ENCODE peak calls at places on chromosomes 6 and 20, in ten cellular contexts. One of them, this sample, is unnamed.
A peak's percentile ranks its signal among the peaks of the same experiment; 100 is the strongest.

GRCh38 chr6:15501806-15502450 is 160.9 kb downstream of the DTNBP1 start:
- DNase-seq in NCI-H2029: no peak
- DNase-seq in right cardiac atrium: peak; percentile 90
- DNase-seq in GM04504: no peak
- DNase-seq in KBM-7: no peak
- DNase-seq in SHP77 treated with DMSO at 0.1 percent for 48 hours: no peak
- DNase-seq in skeletal muscle cell: peak; percentile 76
- DNase-seq in T1000: no peak
- DNase-seq in bronchial epithelial cell: no peak
- DNase-seq in MCF 10A: peak; percentile 62
- DNase-seq in this sample: no peak

GRCh38 chr6:139801571-139802321 is 427.3 kb upstream of the CITED2 start:
- DNase-seq in T1000: no peak
- DNase-seq in bronchial epithelial cell: peak; percentile 30
- DNase-seq in SHP77 treated with DMSO at 0.1 percent for 48 hours: no peak
- DNase-seq in KBM-7: peak; percentile 8
- DNase-seq in right cardiac atrium: no peak
- DNase-seq in NCI-H2029: no peak
- DNase-seq in GM04504: no peak
- DNase-seq in skeletal muscle cell: no peak
- DNase-seq in MCF 10A: peak; percentile 13
- DNase-seq in this sample: no peak

GRCh38 chr20:1626528-1627192 is 6.9 kb upstream of the SIRPB1 start:
- DNase-seq in SHP77 treated with DMSO at 0.1 percent for 48 hours: no peak
- DNase-seq in skeletal muscle cell: no peak
- DNase-seq in right cardiac atrium: no peak
- DNase-seq in KBM-7: no peak
- DNase-seq in GM04504: no peak
- DNase-seq in NCI-H2029: no peak
- DNase-seq in bronchial epithelial cell: no peak
- DNase-seq in MCF 10A: no peak
- DNase-seq in T1000: no peak
- DNase-seq in this sample: no peak

GRCh38 chr6:85641916-85642773 is 541 bp downstream of the SYNCRIP start:
- DNase-seq in skeletal muscle cell: no peak
- DNase-seq in KBM-7: peak; percentile 66
- DNase-seq in SHP77 treated with DMSO at 0.1 percent for 48 hours: no peak
- DNase-seq in T1000: no peak
- DNase-seq in MCF 10A: peak; percentile 62
- DNase-seq in right cardiac atrium: peak; percentile 86
- DNase-seq in NCI-H2029: peak; percentile 14
- DNase-seq in bronchial epithelial cell: peak; percentile 28
- DNase-seq in GM04504: no peak
- DNase-seq in this sample: peak; percentile 31

GRCh38 chr20:11373391-11373790 is 544.3 kb upstream of the BTBD3 start:
- DNase-seq in right cardiac atrium: peak; percentile 75
- DNase-seq in KBM-7: no peak
- DNase-seq in NCI-H2029: no peak
- DNase-seq in MCF 10A: peak; percentile 54
- DNase-seq in bronchial epithelial cell: no peak
- DNase-seq in GM04504: no peak
- DNase-seq in skeletal muscle cell: no peak
- DNase-seq in T1000: no peak
- DNase-seq in SHP77 treated with DMSO at 0.1 percent for 48 hours: no peak
- DNase-seq in this sample: no peak

GRCh38 chr20:5844063-5844681 is 94.0 kb downstream of the SHLD1 start:
- DNase-seq in MCF 10A: peak; percentile 83
- DNase-seq in T1000: peak; percentile 74
- DNase-seq in NCI-H2029: peak; percentile 38
- DNase-seq in right cardiac atrium: no peak
- DNase-seq in SHP77 treated with DMSO at 0.1 percent for 48 hours: peak; percentile 90
- DNase-seq in KBM-7: peak; percentile 35
- DNase-seq in skeletal muscle cell: no peak
- DNase-seq in bronchial epithelial cell: peak; percentile 50
- DNase-seq in GM04504: no peak
- DNase-seq in this sample: no peak

GRCh38 chr20:34705383-34706021 is 1.4 kb downstream of the TP53INP2 start:
- DNase-seq in right cardiac atrium: peak; percentile 66
- DNase-seq in NCI-H2029: peak; percentile 54
- DNase-seq in bronchial epithelial cell: peak; percentile 65
- DNase-seq in KBM-7: no peak
- DNase-seq in GM04504: no peak
- DNase-seq in MCF 10A: peak; percentile 68
- DNase-seq in T1000: peak; percentile 53
- DNase-seq in SHP77 treated with DMSO at 0.1 percent for 48 hours: no peak
- DNase-seq in skeletal muscle cell: no peak
- DNase-seq in this sample: peak; percentile 72

GRCh38 chr6:134512946-134513345 is 195.0 kb upstream of the SGK1 start:
- DNase-seq in bronchial epithelial cell: no peak
- DNase-seq in GM04504: no peak
- DNase-seq in skeletal muscle cell: no peak
- DNase-seq in MCF 10A: no peak
- DNase-seq in right cardiac atrium: peak; percentile 85
- DNase-seq in KBM-7: no peak
- DNase-seq in SHP77 treated with DMSO at 0.1 percent for 48 hours: no peak
- DNase-seq in NCI-H2029: no peak
- DNase-seq in T1000: no peak
- DNase-seq in this sample: no peak

GRCh38 chr6:45759134-45759849 is 256.4 kb downstream of the CLIC5 start:
- DNase-seq in T1000: no peak
- DNase-seq in GM04504: no peak
- DNase-seq in MCF 10A: no peak
- DNase-seq in right cardiac atrium: no peak
- DNase-seq in NCI-H2029: no peak
- DNase-seq in SHP77 treated with DMSO at 0.1 percent for 48 hours: no peak
- DNase-seq in bronchial epithelial cell: no peak
- DNase-seq in skeletal muscle cell: no peak
- DNase-seq in KBM-7: no peak
- DNase-seq in this sample: no peak

GRCh38 chr6:37239950-37240713 is 17.4 kb upstream of the TBC1D22B start:
- DNase-seq in GM04504: peak; percentile 89
- DNase-seq in right cardiac atrium: peak; percentile 96
- DNase-seq in skeletal muscle cell: peak; percentile 99
- DNase-seq in SHP77 treated with DMSO at 0.1 percent for 48 hours: peak; percentile 80
- DNase-seq in T1000: peak; percentile 70
- DNase-seq in bronchial epithelial cell: peak; percentile 99
- DNase-seq in KBM-7: peak; percentile 97
- DNase-seq in MCF 10A: peak; percentile 95
- DNase-seq in NCI-H2029: peak; percentile 75
- DNase-seq in this sample: peak; percentile 59